ENCODE peak calls at places on chromosome 6, in nine cellular contexts. E is activated gamma-delta T cell; G is A549; T is activated naive CD8-positive, alpha-beta T cell treated with anti-CD3 and anti-CD28 coated beads for 36 hours; V is kidney glomerular epithelial cell; C is choroid plexus epithelial cell; S is AG04449; D is frontal cortex; U is hypothalamus. R is an unnamed sample.

GRCh38 chr6:159701413-159701999 is 8.5 kb upstream of the SOD2 start:
- DNase-seq in S (peak), E (no peak), C (peak), G (peak), T (peak), D (no peak), U (no peak), V (peak), R (no peak)

GRCh38 chr6:165184192-165184979 is 125.0 kb downstream of the C6orf118 start:
- DNase-seq in V (no peak), D (no peak), S (no peak), C (no peak), E (no peak), G (no peak), T (no peak), U (no peak), R (no peak)

GRCh38 chr6:150078788-150079187 is 9.9 kb upstream of the ULBP3 start:
- DNase-seq in D (no peak), U (no peak), E (no peak), V (no peak), T (no peak), G (no peak), C (peak), S (no peak), R (no peak)

GRCh38 chr6:315226-315625 is 22.9 kb downstream of the DUSP22 start:
- DNase-seq in C (no peak), V (no peak), U (no peak), S (no peak), G (no peak), D (no peak), T (no peak), E (no peak), R (no peak)

GRCh38 chr6:1188199-1188598 is 123.7 kb upstream of the FOXQ1 start:
- DNase-seq in S (no peak), E (no peak), C (no peak), T (no peak), U (no peak), V (no peak), G (no peak), D (no peak), R (no peak)

GRCh38 chr6:74065713-74066112 is 369.7 kb downstream of the CD109 start:
- DNase-seq in T (no peak), C (peak), D (no peak), V (no peak), E (no peak), S (no peak), U (no peak), G (no peak), R (no peak)

GRCh38 chr6:1057490-1058135 is 254.3 kb upstream of the FOXQ1 start:
- DNase-seq in T (no peak), C (no peak), E (no peak), V (no peak), G (no peak), D (no peak), S (no peak), U (no peak), R (no peak)

GRCh38 chr6:109507490-109508072 is 24.6 kb upstream of the ZBTB24 start:
- DNase-seq in U (no peak), C (no peak), V (no peak), D (no peak), G (no peak), S (no peak), E (no peak), T (no peak), R (no peak)

GRCh38 chr6:408599-409102 is 17.1 kb downstream of the IRF4 start:
- DNase-seq in T (no peak), E (no peak), G (peak), D (no peak), C (peak), U (no peak), V (no peak), S (no peak), R (peak)

GRCh38 chr6:168284187-168284586 is 35.4 kb downstream of the DACT2 start:
- DNase-seq in E (no peak), G (no peak), S (no peak), C (no peak), D (no peak), T (no peak), U (no peak), V (no peak), R (no peak)

GRCh38 chr6:134373282-134373922 is 55.5 kb upstream of the SGK1 start:
- DNase-seq in C (peak), G (peak), E (no peak), D (no peak), T (no peak), U (no peak), V (peak), S (peak), R (no peak)

GRCh38 chr6:111805511-111806181 is 67.6 kb downstream of the FYN start:
- DNase-seq in D (no peak), T (peak), S (no peak), U (no peak), G (no peak), E (no peak), V (peak), C (peak), R (no peak)

GRCh38 chr6:35566794-35567193 is 54.1 kb upstream of the TULP1 start:
- DNase-seq in T (no peak), U (no peak), G (no peak), C (peak), E (no peak), D (no peak), S (no peak), V (no peak), R (no peak)

GRCh38 chr6:30881987-30882763 is 2.1 kb upstream of the DDR1 start:
- DNase-seq in S (no peak), T (no peak), E (no peak), G (no peak), V (no peak), U (no peak), C (peak), D (peak), R (no peak)